ENCODE peak calls at places on chromosomes 11 and 22, in eight cellular contexts. L is NCI-H1092, O is aorta, Y is RWPE1, X is BE2C, P is progenitor cell of endocrine pancreas, E is germinal center, B is pancreas. T is an unnamed sample.

GRCh38 chr22:45995405-45996101 is 18.6 kb upstream of the WNT7B start:
- DNase-seq in L (no peak), O (peak), Y (no peak), X (no peak), P (no peak), E (no peak), B (no peak), T (no peak)

GRCh38 chr22:46484861-46485595 is 52.4 kb downstream of the CELSR1 start:
- DNase-seq in L (no peak), O (no peak), Y (no peak), X (no peak), P (no peak), E (no peak), B (no peak), T (no peak)

GRCh38 chr22:45197606-45198462 is 34.1 kb downstream of the NUP50 start:
- DNase-seq in L (no peak), O (peak), Y (no peak), X (no peak), P (no peak), E (no peak), B (no peak), T (no peak)

GRCh38 chr11:112454841-112455240 is 194.2 kb upstream of the PLET1 start:
- DNase-seq in L (no peak), O (no peak), Y (no peak), X (no peak), P (no peak), E (no peak), B (no peak), T (no peak)

GRCh38 chr11:26037716-26038115 is 294.2 kb upstream of the ANO3 start:
- DNase-seq in L (no peak), O (no peak), Y (no peak), X (no peak), P (no peak), E (no peak), B (no peak), T (no peak)

GRCh38 chr11:2304156-2305139 is 2.6 kb downstream of the TSPAN32 start:
- DNase-seq in L (no peak), O (peak), Y (no peak), X (peak), P (no peak), E (no peak), B (no peak), T (no peak)

GRCh38 chr22:46213052-46213451 is 37.0 kb downstream of the CDPF1 start:
- DNase-seq in L (no peak), O (no peak), Y (no peak), X (no peak), P (no peak), E (no peak), B (no peak), T (no peak)

GRCh38 chr11:29343465-29344333 is 673.1 kb downstream of the KCNA4 start:
- DNase-seq in L (peak), O (peak), Y (peak), X (peak), P (peak), E (peak), B (peak), T (peak)

GRCh38 chr11:3165152-3165705 is at the start of gene OSBPL5:
- DNase-seq in L (no peak), O (peak), Y (peak), X (peak), P (peak), E (peak), B (peak), T (peak)

GRCh38 chr22:17774928-17775675 is 833 bp upstream of the BID start:
- DNase-seq in L (no peak), O (no peak), Y (no peak), X (no peak), P (no peak), E (no peak), B (no peak), T (no peak)

GRCh38 chr11:69497221-69497787 is 15.8 kb downstream of the LINC01488 start:
- DNase-seq in L (no peak), O (peak), Y (peak), X (no peak), P (peak), E (no peak), B (peak), T (peak)

GRCh38 chr11:73376168-73376802 is at the start of gene RELT:
- DNase-seq in L (peak), O (peak), Y (peak), X (peak), P (peak), E (peak), B (peak), T (peak)

GRCh38 chr11:57479925-57480324 is 19.6 kb downstream of the RTN4RL2 start:
- DNase-seq in L (no peak), O (no peak), Y (peak), X (no peak), P (no peak), E (no peak), B (no peak), T (no peak)

GRCh38 chr11:103234974-103235373 is 125.7 kb downstream of the DYNC2H1 start:
- DNase-seq in L (no peak), O (no peak), Y (no peak), X (no peak), P (no peak), E (no peak), B (no peak), T (no peak)

GRCh38 chr22:50202130-50202671 is 1.4 kb downstream of the SELENOO start:
- DNase-seq in L (no peak), O (no peak), Y (no peak), X (no peak), P (no peak), E (no peak), B (no peak), T (no peak)

GRCh38 chr11:73582636-73583035 is 15.3 kb downstream of the FAM168A start:
- DNase-seq in L (no peak), O (no peak), Y (no peak), X (no peak), P (no peak), E (no peak), B (no peak), T (no peak)

GRCh38 chr11:17700991-17701390 is 18.4 kb upstream of the MYOD1 start:
- DNase-seq in L (no peak), O (no peak), Y (no peak), X (no peak), P (no peak), E (no peak), B (no peak), T (no peak)

GRCh38 chr11:36736103-36736502 is 138.1 kb upstream of the RAG2 start:
- DNase-seq in L (no peak), O (no peak), Y (no peak), X (no peak), P (no peak), E (no peak), B (no peak), T (no peak)

GRCh38 chr11:61910473-61911123 is 6.8 kb downstream of the RAB3IL1 start:
- DNase-seq in L (no peak), O (peak), Y (no peak), X (no peak), P (no peak), E (no peak), B (no peak), T (no peak)

GRCh38 chr22:39003165-39003638 is 10.9 kb upstream of the APOBEC3C start:
- DNase-seq in L (peak), O (peak), Y (peak), X (peak), P (peak), E (peak), B (peak), T (peak)

GRCh38 chr11:123246749-123247497 is 51.9 kb upstream of the CLMP start:
- DNase-seq in L (peak), O (peak), Y (peak), X (peak), P (peak), E (peak), B (peak), T (peak)

GRCh38 chr11:118929496-118930151 is 3.9 kb upstream of the BCL9L start:
- DNase-seq in L (peak), O (peak), Y (peak), X (peak), P (peak), E (peak), B (peak), T (peak)

GRCh38 chr11:99325807-99326206 is 305.1 kb downstream of the CNTN5 start:
- DNase-seq in L (no peak), O (no peak), Y (peak), X (no peak), P (no peak), E (no peak), B (no peak), T (no peak)

GRCh38 chr11:65357856-65358356 is 3.4 kb downstream of the TIGD3 start:
- DNase-seq in L (no peak), O (peak), Y (no peak), X (no peak), P (no peak), E (no peak), B (no peak), T (no peak)

GRCh38 chr11:69166186-69167115 is 10.7 kb downstream of the SMIM38 start:
- DNase-seq in L (no peak), O (peak), Y (peak), X (peak), P (no peak), E (peak), B (no peak), T (no peak)

GRCh38 chr11:13073119-13073981 is 64.2 kb downstream of the RASSF10 start:
- DNase-seq in L (no peak), O (no peak), Y (peak), X (no peak), P (no peak), E (no peak), B (no peak), T (no peak)

GRCh38 chr11:101129203-101129943 is at the start of gene PGR:
- DNase-seq in L (no peak), O (peak), Y (peak), X (no peak), P (peak), E (no peak), B (peak), T (peak)

T was measured in lung.